ENCODE peak calls at places on chromosomes 12 and 14, in nine cellular contexts. F, O, Q, S, B, J, H, W and U are unnamed samples. For H3K36me3, the result is how much of the 10 kb centered on the place peaks cover.

GRCh38 chr12:91072931-91073330 is 15.1 kb upstream of the KERA start:
- DNase-seq in F (no peak), O (no peak), Q (no peak), S (no peak), B (no peak), J (no peak), H (no peak), W (no peak), U (no peak)

GRCh38 chr14:39843881-39844280 is 411.6 kb upstream of the FBXO33 start:
- DNase-seq in F (no peak), O (no peak), Q (no peak), S (no peak), B (no peak), J (no peak), H (no peak), W (no peak), U (no peak)

GRCh38 chr14:68961781-68962584 is 17.1 kb downstream of the ACTN1 start:
- DNase-seq in F (no peak), O (no peak), Q (no peak), S (no peak), B (peak), J (peak), H (no peak), W (no peak), U (peak)

GRCh38 chr12:19088576-19088975 is 41.0 kb upstream of the PLEKHA5 start:
- DNase-seq in F (no peak), O (no peak), Q (no peak), S (no peak), B (no peak), J (no peak), H (no peak), W (no peak), U (no peak)

GRCh38 chr12:121036810-121037326 is 2.2 kb downstream of the OASL start:
- DNase-seq in F (no peak), O (no peak), Q (no peak), S (no peak), B (no peak), J (no peak), H (no peak), W (peak), U (peak)

GRCh38 chr14:101927859-101928258 is 36.5 kb upstream of the DYNC1H1 start:
- DNase-seq in F (peak), O (no peak), Q (peak), S (no peak), B (no peak), J (peak), H (no peak), W (peak), U (peak)

GRCh38 chr12:121060149-121061001 is 21.3 kb upstream of the OASL start:
- DNase-seq in F (no peak), O (peak), Q (no peak), S (no peak), B (no peak), J (no peak), H (peak), W (no peak), U (no peak)

GRCh38 chr12:58202933-58203713 is 261.8 kb downstream of the ATP23 start:
- DNase-seq in F (no peak), O (no peak), Q (no peak), S (no peak), B (no peak), J (no peak), H (no peak), W (no peak), U (no peak)

GRCh38 chr12:114664661-114665320 is 19.2 kb downstream of the TBX3 start:
- DNase-seq in F (peak), O (no peak), Q (no peak), S (no peak), B (no peak), J (no peak), H (no peak), W (no peak), U (no peak)

GRCh38 chr12:123266679-123267277 is 4.9 kb downstream of the CDK2AP1 start:
- DNase-seq in F (no peak), O (no peak), Q (no peak), S (no peak), B (no peak), J (no peak), H (no peak), W (no peak), U (no peak)

GRCh38 chr12:6369916-6370575 is 5.3 kb downstream of the SCNN1A start:
- DNase-seq in F (no peak), O (no peak), Q (peak), S (no peak), B (no peak), J (no peak), H (no peak), W (no peak), U (no peak)

GRCh38 chr12:113700943-113701342 is 229.3 kb upstream of the LHX5 start:
- DNase-seq in F (no peak), O (no peak), Q (no peak), S (no peak), B (no peak), J (no peak), H (no peak), W (no peak), U (peak)

GRCh38 chr12:4037747-4038312 is 164.6 kb upstream of the PARP11 start:
- DNase-seq in F (no peak), O (no peak), Q (no peak), S (peak), B (no peak), J (peak), H (peak), W (no peak), U (no peak)

GRCh38 chr14:65080954-65081747 is 21.2 kb downstream of the MAX start:
- DNase-seq in F (no peak), O (no peak), Q (no peak), S (peak), B (no peak), J (no peak), H (no peak), W (no peak), U (no peak)

GRCh38 chr12:96347130-96347699 is 53.0 kb downstream of the CDK17 start:
- DNase-seq in F (no peak), O (no peak), Q (no peak), S (no peak), B (no peak), J (no peak), H (no peak), W (no peak), U (no peak)

GRCh38 chr12:119544780-119545625 is 48.6 kb upstream of the TMEM233 start:
- DNase-seq in F (peak), O (peak), Q (peak), S (peak), B (peak), J (peak), H (peak), W (no peak), U (peak)

GRCh38 chr12:83473408-83474095 is 786.8 kb downstream of the TMTC2 start:
- DNase-seq in F (no peak), O (no peak), Q (no peak), S (no peak), B (no peak), J (no peak), H (no peak), W (no peak), U (peak)

GRCh38 chr12:33589609-33590114 is 150.0 kb upstream of the SYT10 start:
- DNase-seq in F (no peak), O (no peak), Q (no peak), S (no peak), B (no peak), J (no peak), H (no peak), W (no peak), U (no peak)

GRCh38 chr14:68512088-68512487 is 280.8 kb downstream of the ZFP36L1 start:
- DNase-seq in F (no peak), O (no peak), Q (no peak), S (no peak), B (no peak), J (peak), H (no peak), W (no peak), U (no peak)

GRCh38 chr14:81176224-81176623 is 44.5 kb downstream of the GTF2A1 start:
- DNase-seq in F (peak), O (no peak), Q (no peak), S (no peak), B (no peak), J (no peak), H (no peak), W (no peak), U (no peak)

GRCh38 chr12:38898001-38898684 is 7.2 kb downstream of the CPNE8 start:
- DNase-seq in F (no peak), O (no peak), Q (no peak), S (peak), B (no peak), J (no peak), H (peak), W (no peak), U (no peak)

GRCh38 chr14:31968107-31968810 is 108.8 kb upstream of the ARHGAP5 start:
- DNase-seq in F (no peak), O (no peak), Q (no peak), S (no peak), B (no peak), J (no peak), H (no peak), W (no peak), U (no peak)

GRCh38 chr12:48446372-48446771 is 26.0 kb upstream of the ANP32D start:
- DNase-seq in F (no peak), O (no peak), Q (no peak), S (no peak), B (no peak), J (no peak), H (no peak), W (no peak), U (no peak)

GRCh38 chr12:24839268-24839791 is 109.6 kb downstream of the BCAT1 start:
- DNase-seq in F (no peak), O (no peak), Q (no peak), S (no peak), B (no peak), J (no peak), H (no peak), W (no peak), U (no peak)

GRCh38 chr12:108581311-108582227 is 16.3 kb downstream of the TMEM119 start:
- DNase-seq in F (no peak), O (no peak), Q (no peak), S (no peak), B (no peak), J (no peak), H (no peak), W (no peak), U (no peak)

GRCh38 chr12:119949145-119949544 is 39.9 kb upstream of the BICDL1 start:
- DNase-seq in F (no peak), O (no peak), Q (no peak), S (no peak), B (no peak), J (no peak), H (no peak), W (no peak), U (no peak)

GRCh38 chr14:74243051-74243450 is 3.8 kb downstream of the VSX2 start:
- DNase-seq in F (no peak), O (no peak), Q (no peak), S (no peak), B (no peak), J (no peak), H (no peak), W (no peak), U (no peak)

GRCh38 chr14:74246561-74246960 is 7.3 kb downstream of the VSX2 start:
- DNase-seq in F (no peak), O (no peak), Q (no peak), S (no peak), B (no peak), J (no peak), H (no peak), W (no peak), U (no peak)

GRCh38 chr14:74245292-74245691 is 6.0 kb downstream of the VSX2 start:
- DNase-seq in F (no peak), O (no peak), Q (no peak), S (no peak), B (no peak), J (no peak), H (no peak), W (no peak), U (no peak)

GRCh38 chr14:74242055-74243042 is 3.1 kb downstream of the VSX2 start:
- DNase-seq in F (no peak), O (no peak), Q (no peak), S (no peak), B (no peak), J (no peak), H (no peak), W (no peak), U (no peak)

DNA sequence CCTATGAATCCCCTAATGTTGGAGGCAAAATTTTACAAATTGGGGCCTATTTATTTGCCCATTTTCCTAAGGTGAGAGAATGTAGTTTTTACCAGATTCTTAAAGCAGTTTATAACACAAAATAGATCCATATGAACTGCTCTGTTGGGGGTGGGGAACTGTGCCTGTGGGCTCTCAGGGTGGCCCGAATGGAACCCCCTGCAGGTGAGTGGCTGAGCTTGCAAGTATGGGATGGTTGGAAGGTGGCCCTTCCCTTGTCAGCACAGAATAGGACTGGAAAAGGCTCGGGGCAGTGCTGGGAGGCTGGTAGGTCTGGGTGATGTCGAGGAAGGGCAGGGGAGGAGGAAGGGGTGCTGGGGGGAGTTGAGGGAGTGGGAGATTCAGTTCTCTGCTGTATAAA is 4.9 kb downstream of the VSX2 start:
- DNase-seq in F (no peak), O (no peak), Q (no peak), S (no peak), B (no peak), J (no peak), H (no peak), W (no peak), U (no peak)
- TF ChIP-seq CTCF in F (no peak), O (no peak), Q (no peak), S (peak), B (no peak), J (no peak), H (no peak), W (no peak), U (no peak)

DNA sequence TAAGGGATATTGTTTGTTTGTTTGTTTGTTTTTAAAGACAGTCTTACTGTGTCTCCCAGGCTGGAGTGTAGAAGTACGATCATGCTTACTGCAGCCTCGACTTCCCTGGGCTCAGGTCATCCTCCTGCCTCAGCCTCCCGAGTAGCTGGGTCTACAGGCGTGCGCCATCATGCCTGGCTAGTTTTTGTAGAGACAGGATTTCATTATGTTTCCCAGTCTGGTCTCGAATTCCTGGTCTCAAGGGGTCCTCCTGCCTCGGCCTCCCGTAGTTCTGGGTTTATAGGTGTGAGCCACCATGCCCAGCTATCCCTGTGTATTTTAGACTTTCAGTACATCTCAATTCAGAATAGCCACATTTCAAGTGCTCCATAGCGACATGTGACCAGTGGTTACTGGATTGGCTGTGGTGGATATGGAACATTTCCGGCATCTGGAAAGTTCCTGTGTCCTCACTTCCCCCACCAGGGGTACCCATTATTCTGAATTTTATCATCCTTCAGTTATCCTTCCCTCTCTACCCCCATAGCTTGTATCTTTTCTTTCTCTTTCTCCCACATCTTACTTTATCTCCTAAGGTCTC is 61.1 kb downstream of the HRK start:
- DNase-seq in F (no peak), O (no peak), Q (no peak), S (no peak), B (no peak), J (no peak), H (no peak), W (no peak), U (no peak)
- H3K4me3 ChIP-seq in F (no peak), O (peak), Q (no peak), S (no peak), B (no peak), J (no peak), H (peak), W (no peak), U (no peak)

GRCh38 chr12:131921866-131922769 is 7.0 kb upstream of the PUS1 start:
- DNase-seq in F (no peak), O (no peak), Q (no peak), S (no peak), B (no peak), J (no peak), H (no peak), W (no peak), U (no peak)
- H3K36me3 ChIP-seq in F (under half), O (under half), Q (under half), S (under half), B (under half), J (under half), H (under half), W (under half), U (under half)

GRCh38 chr12:126617312-126617711 is 1552.1 kb downstream of the AACS start:
- DNase-seq in F (no peak), O (no peak), Q (no peak), S (no peak), B (no peak), J (no peak), H (no peak), W (no peak), U (no peak)
- TF ChIP-seq CTCF in F (no peak), O (no peak), Q (peak), S (no peak), B (no peak), J (no peak), H (peak), W (peak), U (peak)

GRCh38 chr14:89907655-89908054 is 46.9 kb downstream of the EFCAB11 start:
- DNase-seq in F (no peak), O (no peak), Q (no peak), S (no peak), B (no peak), J (no peak), H (no peak), W (no peak), U (no peak)
- H3K4me3 ChIP-seq in F (no peak), O (no peak), Q (no peak), S (no peak), B (no peak), J (no peak), H (no peak), W (no peak), U (no peak)